ENCODE peak calls at places on chromosomes 7 and 10, in five cellular contexts. One of them, this sample, is unnamed.

GRCh38 chr10:73591935-73592699 is 975 bp upstream of the USP54 start:
- DNase-seq in HepG2: peak; percentile 95
- DNase-seq in HEK293T: peak; percentile 36
- DNase-seq in K562: peak; percentile 71
- DNase-seq in SK-N-SH: peak; percentile 17
- DNase-seq in this sample: peak; percentile 31

GRCh38 chr7:155263051-155263450 is 34.6 kb upstream of the INSIG1 start:
- DNase-seq in HepG2: no peak
- DNase-seq in HEK293T: no peak
- DNase-seq in K562: no peak
- DNase-seq in SK-N-SH: no peak
- DNase-seq in this sample: no peak

GRCh38 chr10:89684604-89685003 is 16.8 kb upstream of the KIF20B start:
- DNase-seq in HepG2: no peak
- DNase-seq in HEK293T: no peak
- DNase-seq in K562: no peak
- DNase-seq in SK-N-SH: no peak
- DNase-seq in this sample: no peak

GRCh38 chr7:38451840-38452239 is 178.4 kb upstream of the TARP start:
- DNase-seq in HepG2: peak; percentile 1
- DNase-seq in HEK293T: peak; percentile 31
- DNase-seq in K562: no peak
- DNase-seq in SK-N-SH: peak; percentile 36
- DNase-seq in this sample: no peak

GRCh38 chr7:25821225-25821624 is 330.8 kb upstream of the NFE2L3 start:
- DNase-seq in HepG2: no peak
- DNase-seq in HEK293T: no peak
- DNase-seq in K562: no peak
- DNase-seq in SK-N-SH: no peak
- DNase-seq in this sample: no peak

GRCh38 chr7:151472644-151473380 is 32.9 kb upstream of the CRYGN start:
- DNase-seq in HepG2: no peak
- DNase-seq in HEK293T: no peak
- DNase-seq in K562: no peak
- DNase-seq in SK-N-SH: no peak
- DNase-seq in this sample: peak; percentile 83

GRCh38 chr7:23598321-23598720 is 1.1 kb downstream of the CCDC126 start:
- DNase-seq in HepG2: peak; percentile 10
- DNase-seq in HEK293T: no peak
- DNase-seq in K562: no peak
- DNase-seq in SK-N-SH: no peak
- DNase-seq in this sample: no peak

GRCh38 chr10:20912969-20913368 is 15.9 kb upstream of the NEBL start:
- DNase-seq in HepG2: no peak
- DNase-seq in HEK293T: no peak
- DNase-seq in K562: no peak
- DNase-seq in SK-N-SH: no peak
- DNase-seq in this sample: no peak

GRCh38 chr7:103573479-103574058 is 127.6 kb upstream of the SLC26A5 start:
- DNase-seq in HepG2: peak; percentile 7
- DNase-seq in HEK293T: peak; percentile 12
- DNase-seq in K562: peak; percentile 33
- DNase-seq in SK-N-SH: peak; percentile 27
- DNase-seq in this sample: no peak

GRCh38 chr10:123472606-123473005 is 193.5 kb upstream of the GPR26 start:
- DNase-seq in HepG2: no peak
- DNase-seq in HEK293T: no peak
- DNase-seq in K562: no peak
- DNase-seq in SK-N-SH: peak; percentile 38
- DNase-seq in this sample: no peak

GRCh38 chr7:103888603-103889153 is 100.8 kb downstream of the RELN start:
- DNase-seq in HepG2: no peak
- DNase-seq in HEK293T: no peak
- DNase-seq in K562: no peak
- DNase-seq in SK-N-SH: no peak
- DNase-seq in this sample: no peak

GRCh38 chr7:132081686-132082085 is 494.6 kb downstream of the PLXNA4 start:
- DNase-seq in HepG2: no peak
- DNase-seq in HEK293T: no peak
- DNase-seq in K562: no peak
- DNase-seq in SK-N-SH: no peak
- DNase-seq in this sample: no peak

GRCh38 chr7:132080967-132081668 is 495.2 kb downstream of the PLXNA4 start:
- DNase-seq in HepG2: no peak
- DNase-seq in HEK293T: no peak
- DNase-seq in K562: no peak
- DNase-seq in SK-N-SH: no peak
- DNase-seq in this sample: no peak

GRCh38 chr7:132077986-132078385 is 498.3 kb downstream of the PLXNA4 start:
- DNase-seq in HepG2: no peak
- DNase-seq in HEK293T: no peak
- DNase-seq in K562: no peak
- DNase-seq in SK-N-SH: peak; percentile 48
- DNase-seq in this sample: no peak

GRCh38 chr7:132080467-132080866 is 495.8 kb downstream of the PLXNA4 start:
- DNase-seq in HepG2: no peak
- DNase-seq in HEK293T: no peak
- DNase-seq in K562: no peak
- DNase-seq in SK-N-SH: no peak
- DNase-seq in this sample: no peak

GRCh38 chr7:132078891-132079735 is 497.2 kb downstream of the PLXNA4 start:
- DNase-seq in HepG2: no peak
- DNase-seq in HEK293T: no peak
- DNase-seq in K562: no peak
- DNase-seq in SK-N-SH: no peak
- DNase-seq in this sample: no peak
- TF ChIP-seq FOXM1 in HepG2: no peak
- TF ChIP-seq FOXM1 in HEK293T: no peak
- TF ChIP-seq FOXM1 in K562: no peak
- TF ChIP-seq FOXM1 in SK-N-SH: no peak
- TF ChIP-seq FOXM1 in this sample: no peak

GRCh38 chr7:55593515-55594318 is 21.4 kb upstream of the VOPP1 start:
- DNase-seq in HepG2: peak; percentile 38
- DNase-seq in HEK293T: peak; percentile 79
- DNase-seq in K562: peak; percentile 74
- DNase-seq in SK-N-SH: peak; percentile 80
- DNase-seq in this sample: no peak
- TF ChIP-seq FOXM1 in HepG2: no peak
- TF ChIP-seq FOXM1 in HEK293T: no peak
- TF ChIP-seq FOXM1 in K562: no peak
- TF ChIP-seq FOXM1 in SK-N-SH: no peak
- TF ChIP-seq FOXM1 in this sample: no peak

DNA sequence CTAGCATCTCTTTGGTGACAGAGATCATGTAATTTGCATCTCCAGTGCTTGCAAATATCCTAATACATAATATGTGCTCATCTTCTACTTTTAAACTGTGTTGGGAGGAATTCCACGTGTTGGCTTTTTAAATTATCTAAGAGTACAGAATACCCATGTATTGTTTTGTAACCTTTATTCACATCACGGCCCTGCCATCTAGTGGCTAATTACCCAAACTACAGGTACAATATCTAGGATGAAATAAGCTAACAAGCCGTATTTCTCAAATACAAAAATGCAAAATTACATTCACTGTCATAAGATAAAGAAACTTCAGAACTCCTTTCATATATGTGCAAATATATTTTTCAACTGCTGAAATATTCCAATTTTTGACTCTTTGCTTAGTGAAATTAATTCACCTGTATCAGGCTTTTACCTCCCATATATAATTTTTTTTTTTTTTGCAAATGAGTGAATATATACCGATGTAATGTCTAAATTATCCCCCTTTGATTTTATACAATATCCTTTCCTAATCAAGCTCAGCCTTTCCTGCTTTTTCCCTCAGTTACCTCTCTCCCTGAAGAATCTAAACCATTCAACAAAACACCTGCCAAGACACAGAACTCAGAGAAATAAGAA is 30.3 kb upstream of the LSM8 start:
- DNase-seq in HepG2: peak; percentile 23
- DNase-seq in HEK293T: peak; percentile 13
- DNase-seq in K562: peak; percentile 58
- DNase-seq in SK-N-SH: peak; percentile 14
- DNase-seq in this sample: no peak
- TF ChIP-seq FOXM1 in HepG2: no peak
- TF ChIP-seq FOXM1 in HEK293T: no peak
- TF ChIP-seq FOXM1 in K562: no peak
- TF ChIP-seq FOXM1 in SK-N-SH: no peak
- TF ChIP-seq FOXM1 in this sample: no peak

DNA sequence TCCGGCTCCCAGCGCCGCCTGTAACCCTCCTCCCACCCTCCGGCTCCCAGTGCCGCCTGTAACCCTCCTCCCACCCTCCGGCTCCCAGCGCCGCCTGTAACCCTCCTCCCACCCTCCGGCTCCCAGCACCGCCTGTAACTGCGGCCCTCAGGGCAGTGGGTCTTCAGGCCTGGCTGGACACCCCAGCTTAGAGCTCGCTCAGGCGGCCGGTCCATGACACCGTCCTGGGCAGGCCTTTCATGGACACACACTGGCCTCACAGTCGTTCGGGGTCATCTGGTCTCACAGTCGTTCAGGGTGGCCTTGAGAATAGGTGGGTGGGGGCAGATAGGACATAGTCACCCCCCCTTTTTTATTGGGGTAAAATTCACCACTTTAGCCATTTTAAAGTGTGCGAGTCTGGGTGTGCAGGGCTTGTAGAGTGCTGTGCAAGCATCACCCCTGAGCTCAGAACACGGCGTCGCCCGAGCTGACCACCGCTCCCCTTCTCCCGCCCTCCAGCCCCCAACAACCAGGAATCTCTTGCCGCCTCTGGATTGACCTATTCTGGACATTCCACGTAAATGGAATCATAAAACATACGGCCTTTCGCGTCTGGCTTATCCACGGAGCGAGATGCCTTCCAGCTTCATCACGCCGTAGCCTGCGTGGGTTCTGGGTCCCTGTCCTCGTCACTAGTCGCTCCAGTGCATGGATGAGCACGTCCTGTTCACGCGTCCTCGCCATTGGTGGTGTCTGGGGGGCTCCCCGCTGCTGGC is 41.1 kb upstream of the CFAP46 start:
- DNase-seq in HepG2: no peak
- DNase-seq in HEK293T: no peak
- DNase-seq in K562: no peak
- DNase-seq in SK-N-SH: no peak
- DNase-seq in this sample: no peak
- TF ChIP-seq FOXM1 in HepG2: no peak
- TF ChIP-seq FOXM1 in HEK293T: no peak
- TF ChIP-seq FOXM1 in K562: no peak
- TF ChIP-seq FOXM1 in SK-N-SH: no peak
- TF ChIP-seq FOXM1 in this sample: no peak

GRCh38 chr10:10207538-10207937 is 810.1 kb upstream of the CELF2 start:
- DNase-seq in HepG2: no peak
- DNase-seq in HEK293T: no peak
- DNase-seq in K562: no peak
- DNase-seq in SK-N-SH: no peak
- DNase-seq in this sample: no peak

GRCh38 chr10:10213237-10213636 is 804.4 kb upstream of the CELF2 start:
- DNase-seq in HepG2: no peak
- DNase-seq in HEK293T: no peak
- DNase-seq in K562: no peak
- DNase-seq in SK-N-SH: no peak
- DNase-seq in this sample: no peak

GRCh38 chr10:10209152-10209551 is 808.5 kb upstream of the CELF2 start:
- DNase-seq in HepG2: no peak
- DNase-seq in HEK293T: no peak
- DNase-seq in K562: no peak
- DNase-seq in SK-N-SH: no peak
- DNase-seq in this sample: no peak

GRCh38 chr10:10208156-10208555 is 809.5 kb upstream of the CELF2 start:
- DNase-seq in HepG2: no peak
- DNase-seq in HEK293T: no peak
- DNase-seq in K562: no peak
- DNase-seq in SK-N-SH: no peak
- DNase-seq in this sample: no peak

DNA sequence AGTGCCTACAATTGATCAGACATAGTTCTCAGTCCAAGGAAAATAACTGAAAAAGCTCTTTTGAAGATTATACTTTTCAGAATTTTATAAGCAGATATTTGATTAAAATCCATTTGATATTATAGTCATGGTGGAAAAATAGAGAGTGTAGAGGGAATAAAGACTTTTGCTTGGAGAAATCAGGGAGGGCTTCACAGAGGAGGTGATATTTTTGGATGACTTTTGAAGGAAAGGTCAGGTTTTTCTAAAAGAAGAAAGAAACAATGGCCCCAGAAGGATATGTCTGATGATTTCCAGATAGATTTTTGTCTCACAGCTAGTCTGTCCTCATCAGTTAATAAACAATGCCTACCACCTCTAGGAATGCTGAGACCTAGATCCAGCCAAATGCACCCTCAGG is 806.3 kb upstream of the CELF2 start:
- DNase-seq in HepG2: no peak
- DNase-seq in HEK293T: no peak
- DNase-seq in K562: no peak
- DNase-seq in SK-N-SH: no peak
- DNase-seq in this sample: no peak
- TF ChIP-seq FOXM1 in HepG2: no peak
- TF ChIP-seq FOXM1 in HEK293T: no peak
- TF ChIP-seq FOXM1 in K562: no peak
- TF ChIP-seq FOXM1 in SK-N-SH: no peak
- TF ChIP-seq FOXM1 in this sample: no peak